ENCODE peak calls at places on chromosomes 4 and X, in four cellular contexts. I, T, G and V are unnamed samples.

GRCh38 chr4:11505225-11505971 is 76.7 kb upstream of the HS3ST1 start:
- DNase-seq in I (no peak), T (no peak), G (no peak), V (peak; percentile 61)

GRCh38 chrX:38805294-38806053 is 4.2 kb downstream of the MID1IP1 start:
- DNase-seq in I (peak; percentile 89), T (peak; percentile 69), G (peak; percentile 43), V (no peak)

GRCh38 chrX:125205084-125205917 is 114.4 kb upstream of the TEX13C start:
- DNase-seq in I (peak; percentile 77), T (peak; percentile 14), G (no peak), V (peak; percentile 41)

GRCh38 chr4:183797445-183798248 is 107.5 kb upstream of the STOX2 start:
- DNase-seq in I (peak; percentile 77), T (no peak), G (no peak), V (no peak)

GRCh38 chr4:2248821-2249261 is 6.9 kb upstream of the HAUS3 start:
- DNase-seq in I (no peak), T (no peak), G (no peak), V (no peak)

GRCh38 chrX:132737743-132738142 is 220.7 kb downstream of the HS6ST2 start:
- DNase-seq in I (no peak), T (peak; percentile 15), G (no peak), V (peak; percentile 40)

GRCh38 chrX:155086202-155086840 is 15.0 kb downstream of the BRCC3 start:
- DNase-seq in I (no peak), T (peak; percentile 39), G (no peak), V (no peak)

GRCh38 chrX:4243759-4244158 is 530.3 kb upstream of the PRKX start:
- DNase-seq in I (no peak), T (no peak), G (no peak), V (no peak)

GRCh38 chrX:41870719-41871151 is 52.6 kb downstream of the CASK start:
- DNase-seq in I (no peak), T (no peak), G (no peak), V (no peak)